ENCODE peak calls at places on chromosomes 16 and 17, in four cellular contexts. X, S, F and Z are unnamed samples.
A peak's percentile ranks its signal among the peaks of the same experiment; 100 is the strongest.

GRCh38 chr17:7292729-7293128 is 1.7 kb downstream of the YBX2 start:
- DNase-seq in X (no peak), S (no peak), F (no peak), Z (no peak)

GRCh38 chr17:65601881-65602280 is 40.4 kb upstream of the AXIN2 start:
- DNase-seq in X (no peak), S (no peak), F (no peak), Z (no peak)

GRCh38 chr16:68083861-68084503 is 1.2 kb upstream of the NFATC3 start:
- DNase-seq in X (no peak), S (peak; percentile 37), F (no peak), Z (peak; percentile 27)

GRCh38 chr16:13779676-13780075 is 140.3 kb upstream of the ERCC4 start:
- DNase-seq in X (no peak), S (no peak), F (no peak), Z (no peak)

GRCh38 chr17:62984801-62985200 is 18.8 kb downstream of the TANC2 start:
- DNase-seq in X (no peak), S (no peak), F (no peak), Z (no peak)

GRCh38 chr16:78317871-78318270 is 218.4 kb downstream of the WWOX start:
- DNase-seq in X (no peak), S (no peak), F (no peak), Z (no peak)

GRCh38 chr17:69503711-69504110 is 89.2 kb downstream of the MAP2K6 start:
- DNase-seq in X (no peak), S (no peak), F (no peak), Z (no peak)

GRCh38 chr17:65559802-65560627 is 1.4 kb downstream of the AXIN2 start:
- DNase-seq in X (no peak), S (no peak), F (no peak), Z (peak; percentile 25)

GRCh38 chr17:6701719-6702118 is 11.4 kb downstream of the SLC13A5 start:
- DNase-seq in X (no peak), S (no peak), F (peak; percentile 47), Z (no peak)

GRCh38 chr17:45653616-45654015 is 130.5 kb upstream of the CRHR1 start:
- DNase-seq in X (no peak), S (no peak), F (no peak), Z (no peak)

GRCh38 chr16:29765167-29766032 is 12.7 kb upstream of the ZG16 start:
- DNase-seq in X (no peak), S (no peak), F (no peak), Z (no peak)

GRCh38 chr17:37475713-37476420 is 13.8 kb upstream of the DUSP14 start:
- DNase-seq in X (no peak), S (no peak), F (no peak), Z (no peak)

GRCh38 chr16:48542020-48542473 is 67.9 kb downstream of the N4BP1 start:
- DNase-seq in X (peak; percentile 46), S (peak; percentile 54), F (no peak), Z (peak; percentile 61)

GRCh38 chr17:38706625-38707298 is 1.7 kb downstream of the MLLT6 start:
- DNase-seq in X (peak; percentile 16), S (no peak), F (no peak), Z (no peak)

GRCh38 chr16:88967800-88968588 is 9.0 kb downstream of the CBFA2T3 start:
- DNase-seq in X (no peak), S (no peak), F (no peak), Z (no peak)

GRCh38 chr16:5907544-5907943 is 809.9 kb upstream of the EEF2KMT start:
- DNase-seq in X (no peak), S (no peak), F (no peak), Z (no peak)

GRCh38 chr17:9202572-9202971 is 181.3 kb downstream of the NTN1 start:
- DNase-seq in X (no peak), S (no peak), F (no peak), Z (no peak)

GRCh38 chr16:29898786-29899515 is 399 bp downstream of the SEZ6L2 start:
- DNase-seq in X (no peak), S (no peak), F (no peak), Z (no peak)

GRCh38 chr17:8900626-8901585 is 33.4 kb upstream of the PIK3R6 start:
- DNase-seq in X (no peak), S (no peak), F (no peak), Z (no peak)

GRCh38 chr16:55695595-55695994 is 39.8 kb downstream of the SLC6A2 start:
- DNase-seq in X (no peak), S (no peak), F (no peak), Z (no peak)
- H3K4me1 ChIP-seq in X (no peaks in the 10 kb centered on the region), S (no peaks in the 10 kb centered on the region), F (peaks cover 7% of the 10 kb centered on the region), Z (no peaks in the 10 kb centered on the region)

GRCh38 chr17:81194941-81195901 is 27.5 kb downstream of the CEP131 start:
- DNase-seq in X (peak; percentile 47), S (no peak), F (no peak), Z (no peak)
- H3K36me3 ChIP-seq in X (no peaks in the 10 kb centered on the region), S (peaks cover 10% of the 10 kb centered on the region), F (peaks cover 74% of the 10 kb centered on the region), Z (no peaks in the 10 kb centered on the region)

GRCh38 chr17:50203589-50204345 is 2.3 kb upstream of the COL1A1 start:
- DNase-seq in X (no peak), S (peak; percentile 96), F (no peak), Z (no peak)

GRCh38 chr17:50204431-50204830 is 3.0 kb upstream of the COL1A1 start:
- DNase-seq in X (no peak), S (no peak), F (no peak), Z (no peak)

GRCh38 chr17:50206604-50207293 is 5.3 kb upstream of the COL1A1 start:
- DNase-seq in X (no peak), S (peak; percentile 66), F (no peak), Z (peak; percentile 43)

GRCh38 chr17:50205931-50206505 is 4.6 kb upstream of the COL1A1 start:
- DNase-seq in X (no peak), S (no peak), F (no peak), Z (peak; percentile 8)

GRCh38 chr17:50205111-50205821 is 3.8 kb upstream of the COL1A1 start:
- DNase-seq in X (no peak), S (peak; percentile 60), F (no peak), Z (no peak)
- H3K4me1 ChIP-seq in X (peaks cover 12% of the 10 kb centered on the region), S (peaks cover 60% of the 10 kb centered on the region), F (peaks cover 33% of the 10 kb centered on the region), Z (no peaks in the 10 kb centered on the region)

GRCh38 chr16:28167730-28168129 is 44.0 kb downstream of the XPO6 start:
- DNase-seq in X (no peak), S (no peak), F (no peak), Z (no peak)

GRCh38 chr16:28168991-28169554 is 42.7 kb downstream of the XPO6 start:
- DNase-seq in X (no peak), S (no peak), F (no peak), Z (no peak)

GRCh38 chr16:28166394-28167208 is 45.2 kb downstream of the XPO6 start:
- DNase-seq in X (peak; percentile 85), S (peak; percentile 81), F (no peak), Z (no peak)

GRCh38 chr16:28165549-28166046 is 46.2 kb downstream of the XPO6 start:
- DNase-seq in X (no peak), S (no peak), F (no peak), Z (no peak)

DNA sequence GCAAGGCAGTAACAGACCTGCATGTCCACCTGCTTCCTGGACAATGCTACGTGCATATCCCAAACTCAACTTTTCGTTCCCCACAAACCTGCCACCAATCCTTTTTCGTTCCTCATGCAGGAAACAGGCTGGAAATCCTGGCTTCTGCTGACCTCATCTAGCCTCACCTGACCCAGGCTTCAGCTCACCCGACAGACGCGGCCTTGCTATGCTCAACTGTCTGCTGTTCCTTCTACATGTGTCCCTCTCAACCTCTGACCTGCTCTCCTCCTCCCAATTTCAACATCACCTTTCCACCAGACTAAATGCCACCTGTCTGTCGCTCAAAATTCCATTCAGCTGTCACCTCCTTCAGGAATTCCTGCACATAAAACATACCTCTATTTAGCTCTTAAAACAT is 44.5 kb downstream of the XPO6 start:
- DNase-seq in X (no peak), S (no peak), F (no peak), Z (no peak)
- H3K36me3 ChIP-seq in X (peaks cover 31% of the 10 kb centered on the region), S (peaks cover 38% of the 10 kb centered on the region), F (peaks cover 67% of the 10 kb centered on the region), Z (peaks cover 7% of the 10 kb centered on the region)

GRCh38 chr16:46896314-46896968 is 12.3 kb downstream of the GPT2 start:
- DNase-seq in X (no peak), S (peak; percentile 29), F (no peak), Z (no peak)

GRCh38 chr16:46898006-46898405 is 13.8 kb downstream of the GPT2 start:
- DNase-seq in X (no peak), S (no peak), F (no peak), Z (no peak)

GRCh38 chr16:46895399-46896313 is 11.5 kb downstream of the GPT2 start:
- DNase-seq in X (no peak), S (no peak), F (no peak), Z (no peak)

GRCh38 chr16:46899443-46900143 is 15.4 kb downstream of the GPT2 start:
- DNase-seq in X (no peak), S (peak; percentile 23), F (no peak), Z (no peak)

DNA sequence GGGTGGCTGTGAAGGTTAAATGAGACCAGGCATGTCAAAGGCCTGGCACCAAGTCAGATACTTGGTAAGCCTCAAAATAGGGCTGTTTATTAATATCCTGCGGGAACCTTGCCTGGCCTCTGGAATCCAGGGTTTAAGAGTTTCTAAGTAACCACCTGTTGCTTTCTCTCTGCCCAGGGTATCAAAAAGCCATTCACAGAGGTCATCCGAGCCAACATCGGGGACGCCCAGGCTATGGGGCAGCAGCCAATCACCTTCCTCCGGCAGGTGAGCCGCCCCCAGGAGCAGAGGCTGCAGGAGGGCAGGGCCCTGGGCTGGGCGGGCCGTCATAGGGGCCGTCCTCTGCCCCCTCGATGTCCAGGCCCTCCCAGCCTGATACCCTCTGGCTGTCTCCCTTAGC is 13.3 kb downstream of the GPT2 start:
- DNase-seq in X (no peak), S (no peak), F (no peak), Z (no peak)
- H3K4me1 ChIP-seq in X (no peaks in the 10 kb centered on the region), S (peaks cover 17% of the 10 kb centered on the region), F (peaks cover 43% of the 10 kb centered on the region), Z (peaks cover 67% of the 10 kb centered on the region)

GRCh38 chr16:81018496-81018895 is 11.5 kb downstream of the CENPN start:
- DNase-seq in X (no peak), S (no peak), F (no peak), Z (no peak)
- H3K36me3 ChIP-seq in X (peaks cover 59% of the 10 kb centered on the region), S (peaks cover 16% of the 10 kb centered on the region), F (peaks cover 96% of the 10 kb centered on the region), Z (peaks cover 31% of the 10 kb centered on the region)

GRCh38 chr16:75455677-75456076 is 8.8 kb downstream of the TMEM170A start:
- DNase-seq in X (no peak), S (no peak), F (no peak), Z (no peak)
- H3K4me1 ChIP-seq in X (no peaks in the 10 kb centered on the region), S (no peaks in the 10 kb centered on the region), F (peaks cover 9% of the 10 kb centered on the region), Z (no peaks in the 10 kb centered on the region)

GRCh38 chr17:57425903-57426574 is 169.7 kb downstream of the MSI2 start:
- DNase-seq in X (no peak), S (no peak), F (no peak), Z (no peak)

GRCh38 chr17:57424777-57425188 is 168.5 kb downstream of the MSI2 start:
- DNase-seq in X (no peak), S (peak; percentile 30), F (no peak), Z (no peak)

GRCh38 chr17:57423541-57423940 is 167.2 kb downstream of the MSI2 start:
- DNase-seq in X (no peak), S (no peak), F (no peak), Z (no peak)

GRCh38 chr17:57422574-57423164 is 166.3 kb downstream of the MSI2 start:
- DNase-seq in X (peak; percentile 75), S (peak; percentile 57), F (no peak), Z (no peak)

DNA sequence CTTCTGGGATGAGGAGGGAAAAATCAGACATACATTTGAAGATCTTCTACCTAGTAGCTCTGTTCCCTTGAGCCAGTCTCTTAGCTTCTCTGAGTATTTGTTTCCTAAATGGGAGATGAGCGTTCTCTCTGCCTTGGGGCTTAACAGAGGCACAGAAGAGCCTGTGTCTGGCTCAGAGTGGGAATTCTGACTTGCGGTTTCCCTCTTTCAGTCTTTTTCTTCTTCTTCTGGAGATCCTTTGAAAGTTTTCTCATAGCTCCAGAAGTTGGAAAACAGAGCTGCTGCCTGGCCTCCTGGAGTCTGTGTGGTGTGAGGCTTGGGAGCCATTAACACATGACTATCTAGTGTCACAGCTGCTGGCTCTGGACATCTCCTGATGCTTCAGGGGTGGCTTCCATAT is 167.9 kb downstream of the MSI2 start:
- DNase-seq in X (no peak), S (no peak), F (no peak), Z (no peak)
- H3K36me3 ChIP-seq in X (no peaks in the 10 kb centered on the region), S (no peaks in the 10 kb centered on the region), F (no peaks in the 10 kb centered on the region), Z (no peaks in the 10 kb centered on the region)